ENCODE peak calls at places on chromosomes 16 and 17, in six cellular contexts. One of them, this sample, is unnamed.
A peak's percentile ranks its signal among the peaks of the same experiment; 100 is the strongest.

GRCh38 chr17:67059372-67059771 is 15.0 kb downstream of the CACNG1 start:
- DNase-seq in colonic mucosa: no peak
- DNase-seq in A549: no peak
- DNase-seq in heart left ventricle: no peak
- DNase-seq in neural crest cell: no peak
- DNase-seq in AG04449: no peak
- DNase-seq in this sample: no peak

GRCh38 chr17:81399481-81400153 is 4.4 kb downstream of the BAHCC1 start:
- DNase-seq in colonic mucosa: no peak
- DNase-seq in A549: peak; percentile 52
- DNase-seq in heart left ventricle: no peak
- DNase-seq in neural crest cell: no peak
- DNase-seq in AG04449: no peak
- DNase-seq in this sample: no peak

GRCh38 chr16:89705006-89705405 is 3.5 kb upstream of the SPATA2L start:
- DNase-seq in colonic mucosa: no peak
- DNase-seq in A549: no peak
- DNase-seq in heart left ventricle: no peak
- DNase-seq in neural crest cell: no peak
- DNase-seq in AG04449: no peak
- DNase-seq in this sample: no peak

GRCh38 chr17:9237661-9238301 is 216.5 kb downstream of the NTN1 start:
- DNase-seq in colonic mucosa: no peak
- DNase-seq in A549: no peak
- DNase-seq in heart left ventricle: no peak
- DNase-seq in neural crest cell: peak; percentile 64
- DNase-seq in AG04449: no peak
- DNase-seq in this sample: peak; percentile 31

GRCh38 chr17:75241996-75242460 is 19.4 kb downstream of the GGA3 start:
- DNase-seq in colonic mucosa: no peak
- DNase-seq in A549: no peak
- DNase-seq in heart left ventricle: no peak
- DNase-seq in neural crest cell: no peak
- DNase-seq in AG04449: no peak
- DNase-seq in this sample: no peak

GRCh38 chr17:27523712-27524111 is 67.5 kb downstream of the KSR1 start:
- DNase-seq in colonic mucosa: no peak
- DNase-seq in A549: no peak
- DNase-seq in heart left ventricle: no peak
- DNase-seq in neural crest cell: no peak
- DNase-seq in AG04449: no peak
- DNase-seq in this sample: no peak

GRCh38 chr17:16989953-16990860 is 18.3 kb upstream of the TNFRSF13B start:
- DNase-seq in colonic mucosa: no peak
- DNase-seq in A549: no peak
- DNase-seq in heart left ventricle: no peak
- DNase-seq in neural crest cell: no peak
- DNase-seq in AG04449: no peak
- DNase-seq in this sample: no peak

GRCh38 chr16:85686912-85687591 is 1.7 kb downstream of the GINS2 start:
- DNase-seq in colonic mucosa: peak; percentile 51
- DNase-seq in A549: no peak
- DNase-seq in heart left ventricle: no peak
- DNase-seq in neural crest cell: no peak
- DNase-seq in AG04449: no peak
- DNase-seq in this sample: no peak

GRCh38 chr17:14922421-14922820 is 342.7 kb downstream of the PMP22 start:
- DNase-seq in colonic mucosa: no peak
- DNase-seq in A549: no peak
- DNase-seq in heart left ventricle: no peak
- DNase-seq in neural crest cell: no peak
- DNase-seq in AG04449: no peak
- DNase-seq in this sample: no peak

GRCh38 chr17:33674685-33675084 is 381.6 kb upstream of the ASIC2 start:
- DNase-seq in colonic mucosa: peak; percentile 50
- DNase-seq in A549: peak; percentile 64
- DNase-seq in heart left ventricle: peak; percentile 48
- DNase-seq in neural crest cell: peak; percentile 72
- DNase-seq in AG04449: peak; percentile 4
- DNase-seq in this sample: peak; percentile 77

GRCh38 chr17:32488604-32489180 is 1.9 kb downstream of the CDK5R1 start:
- DNase-seq in colonic mucosa: no peak
- DNase-seq in A549: no peak
- DNase-seq in heart left ventricle: no peak
- DNase-seq in neural crest cell: no peak
- DNase-seq in AG04449: no peak
- DNase-seq in this sample: no peak

GRCh38 chr17:32486701-32487459 is at the start of gene CDK5R1:
- DNase-seq in colonic mucosa: peak; percentile 62
- DNase-seq in A549: peak; percentile 65
- DNase-seq in heart left ventricle: peak; percentile 65
- DNase-seq in neural crest cell: peak; percentile 68
- DNase-seq in AG04449: no peak
- DNase-seq in this sample: peak; percentile 79

GRCh38 chr17:32486091-32486700 is 597 bp upstream of the CDK5R1 start:
- DNase-seq in colonic mucosa: peak; percentile 70
- DNase-seq in A549: peak; percentile 77
- DNase-seq in heart left ventricle: peak; percentile 72
- DNase-seq in neural crest cell: no peak
- DNase-seq in AG04449: no peak
- DNase-seq in this sample: peak; percentile 70

GRCh38 chr17:32488177-32488542 is 1.4 kb downstream of the CDK5R1 start:
- DNase-seq in colonic mucosa: no peak
- DNase-seq in A549: no peak
- DNase-seq in heart left ventricle: no peak
- DNase-seq in neural crest cell: no peak
- DNase-seq in AG04449: no peak
- DNase-seq in this sample: no peak

DNA sequence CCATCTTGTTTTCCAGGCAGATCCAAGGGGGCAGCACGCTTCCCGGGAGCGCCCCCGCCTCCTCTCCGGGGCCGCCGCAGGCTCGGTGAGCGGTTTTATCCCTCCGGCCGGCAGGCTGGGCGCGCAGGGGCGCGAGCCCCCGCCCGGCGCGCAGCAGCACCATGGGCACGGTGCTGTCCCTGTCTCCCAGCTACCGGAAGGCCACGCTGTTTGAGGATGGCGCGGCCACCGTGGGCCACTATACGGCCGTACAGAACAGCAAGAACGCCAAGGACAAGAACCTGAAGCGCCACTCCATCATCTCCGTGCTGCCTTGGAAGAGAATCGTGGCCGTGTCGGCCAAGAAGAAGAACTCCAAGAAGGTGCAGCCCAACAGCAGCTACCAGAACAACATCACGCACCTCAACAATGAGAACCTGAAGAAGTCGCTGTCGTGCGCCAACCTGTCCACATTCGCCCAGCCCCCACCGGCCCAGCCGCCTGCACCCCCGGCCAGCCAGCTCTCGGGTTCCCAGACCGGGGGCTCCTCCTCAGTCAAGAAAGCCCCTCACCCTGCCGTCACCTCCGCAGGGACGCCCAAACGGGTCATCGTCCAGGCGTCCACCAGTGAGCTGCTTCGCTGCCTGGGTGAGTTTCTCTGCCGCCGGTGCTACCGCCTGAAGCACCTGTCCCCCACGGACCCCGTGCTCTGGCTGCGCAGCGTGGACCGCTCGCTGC is 825 bp downstream of the CDK5R1 start:
- DNase-seq in colonic mucosa: no peak
- DNase-seq in A549: peak; percentile 31
- DNase-seq in heart left ventricle: no peak
- DNase-seq in neural crest cell: no peak
- DNase-seq in AG04449: no peak
- DNase-seq in this sample: no peak
- TF ChIP-seq CTCF in colonic mucosa: no peak
- TF ChIP-seq CTCF in A549: no peak
- TF ChIP-seq CTCF in heart left ventricle: no peak
- TF ChIP-seq CTCF in neural crest cell: no peak
- TF ChIP-seq CTCF in AG04449: no peak
- TF ChIP-seq CTCF in this sample: no peak

DNA sequence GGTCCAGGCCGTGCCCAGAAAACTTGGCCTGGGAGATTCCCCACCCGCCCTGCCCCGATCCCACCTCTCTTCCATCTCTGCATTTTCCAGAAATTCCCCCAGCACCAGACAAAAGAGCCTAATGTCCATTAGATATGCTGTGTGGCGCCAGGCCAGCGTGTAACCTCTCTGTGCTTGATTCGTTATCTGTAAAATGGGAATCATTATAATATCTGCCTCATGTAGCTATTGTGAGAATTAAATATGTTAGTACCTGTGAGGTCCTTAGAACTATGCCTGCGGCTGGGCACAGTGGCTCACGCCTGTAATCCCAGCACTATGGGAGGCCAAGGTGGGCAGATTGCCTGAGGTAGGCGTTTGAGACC is 33.6 kb upstream of the IL21R start:
- DNase-seq in colonic mucosa: no peak
- DNase-seq in A549: no peak
- DNase-seq in heart left ventricle: no peak
- DNase-seq in neural crest cell: no peak
- DNase-seq in AG04449: no peak
- DNase-seq in this sample: no peak
- TF ChIP-seq CTCF in colonic mucosa: peak; percentile 24
- TF ChIP-seq CTCF in A549: no peak
- TF ChIP-seq CTCF in heart left ventricle: peak; percentile 3
- TF ChIP-seq CTCF in neural crest cell: no peak
- TF ChIP-seq CTCF in AG04449: no peak
- TF ChIP-seq CTCF in this sample: no peak

GRCh38 chr17:38761612-38762011 is 9.1 kb downstream of the PSMB3 start:
- DNase-seq in colonic mucosa: peak; percentile 22
- DNase-seq in A549: peak; percentile 81
- DNase-seq in heart left ventricle: no peak
- DNase-seq in neural crest cell: peak; percentile 36
- DNase-seq in AG04449: no peak
- DNase-seq in this sample: peak; percentile 63
- TF ChIP-seq CTCF in colonic mucosa: no peak
- TF ChIP-seq CTCF in A549: peak; percentile 37
- TF ChIP-seq CTCF in heart left ventricle: no peak
- TF ChIP-seq CTCF in neural crest cell: peak; percentile 51
- TF ChIP-seq CTCF in AG04449: peak; percentile 55
- TF ChIP-seq CTCF in this sample: peak; percentile 38

DNA sequence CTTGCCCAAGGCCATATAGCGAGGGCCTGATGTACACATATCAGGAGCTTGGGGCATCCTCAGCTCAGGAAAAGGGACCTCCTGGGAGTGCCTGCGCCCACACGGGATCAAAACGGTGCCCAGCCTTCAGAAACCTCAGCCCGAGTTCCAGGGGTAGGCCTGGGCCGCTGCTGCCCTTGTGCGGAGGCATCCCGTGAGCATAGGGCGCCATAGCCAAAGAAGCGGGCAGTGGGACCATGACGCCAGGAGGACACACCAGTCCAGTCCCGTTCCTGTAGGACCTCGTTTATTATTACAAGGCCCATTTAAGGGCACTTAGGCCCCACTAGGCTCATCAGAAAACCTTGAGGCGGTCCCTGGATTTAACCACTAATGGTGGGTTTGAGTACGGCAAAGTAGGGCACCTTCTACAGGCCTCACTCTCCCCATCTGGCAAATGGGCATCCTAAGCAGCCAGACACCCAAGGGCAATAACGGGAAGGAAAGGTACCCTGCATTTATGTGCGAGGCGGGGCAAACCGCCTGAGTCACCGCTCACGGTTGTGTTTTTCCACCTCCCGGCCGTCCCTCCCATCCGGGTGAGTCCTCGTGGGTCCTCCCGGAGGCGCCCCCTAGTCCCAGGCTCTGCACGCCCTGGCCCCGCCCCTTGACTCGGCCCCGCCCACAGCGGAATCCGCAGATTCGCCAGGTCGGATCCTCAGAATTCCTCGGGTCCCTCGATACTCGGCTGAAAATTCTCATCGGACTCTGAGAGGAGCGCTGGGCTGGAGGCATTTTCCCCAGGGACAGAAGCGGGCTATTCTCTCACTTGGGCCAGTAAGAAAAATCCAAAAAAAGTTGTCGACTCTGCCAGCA is 726 bp upstream of the SETD1A start:
- DNase-seq in colonic mucosa: peak; percentile 86
- DNase-seq in A549: peak; percentile 91
- DNase-seq in heart left ventricle: peak; percentile 88
- DNase-seq in neural crest cell: peak; percentile 82
- DNase-seq in AG04449: no peak
- DNase-seq in this sample: peak; percentile 91
- TF ChIP-seq CTCF in colonic mucosa: no peak
- TF ChIP-seq CTCF in A549: peak; percentile 25
- TF ChIP-seq CTCF in heart left ventricle: peak; percentile 40
- TF ChIP-seq CTCF in neural crest cell: peak; percentile 36
- TF ChIP-seq CTCF in AG04449: peak; percentile 53
- TF ChIP-seq CTCF in this sample: no peak

GRCh38 chr16:29898135-29898534 is 1.2 kb downstream of the SEZ6L2 start:
- DNase-seq in colonic mucosa: no peak
- DNase-seq in A549: no peak
- DNase-seq in heart left ventricle: no peak
- DNase-seq in neural crest cell: no peak
- DNase-seq in AG04449: no peak
- DNase-seq in this sample: no peak

GRCh38 chr16:29898786-29899515 is 399 bp downstream of the SEZ6L2 start:
- DNase-seq in colonic mucosa: peak; percentile 56
- DNase-seq in A549: no peak
- DNase-seq in heart left ventricle: no peak
- DNase-seq in neural crest cell: no peak
- DNase-seq in AG04449: no peak
- DNase-seq in this sample: peak; percentile 74

GRCh38 chr16:29900888-29901606 is 759 bp downstream of the ASPHD1 start:
- DNase-seq in colonic mucosa: no peak
- DNase-seq in A549: no peak
- DNase-seq in heart left ventricle: no peak
- DNase-seq in neural crest cell: no peak
- DNase-seq in AG04449: no peak
- DNase-seq in this sample: no peak

GRCh38 chr16:29900102-29900887 is at the start of gene ASPHD1:
- DNase-seq in colonic mucosa: peak; percentile 65
- DNase-seq in A549: peak; percentile 77
- DNase-seq in heart left ventricle: peak; percentile 60
- DNase-seq in neural crest cell: peak; percentile 49
- DNase-seq in AG04449: peak; percentile 16
- DNase-seq in this sample: peak; percentile 31

DNA sequence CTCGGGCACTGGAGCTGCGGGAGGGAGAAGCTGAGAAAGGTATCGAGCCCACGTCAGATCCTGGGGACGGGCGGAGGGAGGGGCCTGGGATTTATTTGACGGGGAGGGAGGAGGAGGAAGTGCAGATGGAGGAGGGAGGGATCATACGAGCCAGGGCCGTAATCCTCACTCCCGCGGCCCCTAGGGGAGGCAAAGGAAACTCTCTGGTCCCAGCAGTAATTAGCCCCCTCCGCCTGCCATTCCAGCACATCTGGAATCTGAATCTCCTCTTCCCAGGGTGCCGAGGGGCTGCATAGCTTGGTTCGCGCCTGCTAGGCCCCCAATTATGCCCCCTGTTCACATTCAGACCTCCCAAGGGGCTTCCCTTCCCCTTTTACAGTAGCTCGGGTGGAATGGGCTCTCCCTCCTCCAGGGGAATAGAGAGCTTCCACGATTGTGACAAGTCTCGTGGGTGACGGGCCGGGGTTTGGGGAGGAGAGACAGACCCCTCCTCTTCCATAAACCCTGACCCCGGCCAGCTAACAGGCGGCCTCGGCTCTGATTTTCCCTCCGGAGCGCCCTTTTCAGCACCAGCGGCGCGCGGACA is at the start of gene SEZ6L2:
- DNase-seq in colonic mucosa: peak; percentile 89
- DNase-seq in A549: peak; percentile 94
- DNase-seq in heart left ventricle: peak; percentile 73
- DNase-seq in neural crest cell: peak; percentile 86
- DNase-seq in AG04449: peak; percentile 12
- DNase-seq in this sample: peak; percentile 84
- TF ChIP-seq CTCF in colonic mucosa: peak; percentile 15
- TF ChIP-seq CTCF in A549: no peak
- TF ChIP-seq CTCF in heart left ventricle: peak; percentile 17
- TF ChIP-seq CTCF in neural crest cell: peak; percentile 38
- TF ChIP-seq CTCF in AG04449: peak; percentile 30
- TF ChIP-seq CTCF in this sample: peak; percentile 6

This sample was measured in endothelial cell.